ENCODE peak calls at places on chromosomes 5 and 9, in four cellular contexts. R is NCI-H1417, G is MCF 10A, C is activated B cell treated with CpG ODN at 0.5 μM for 24 hours. T is an unnamed sample.

GRCh38 chr9:134171316-134172197 is 7.2 kb upstream of the RNU6ATAC start:
- DNase-seq in G (peak; percentile 49), C (no peak), R (no peak), T (no peak)

GRCh38 chr5:139660916-139661814 is 13.0 kb downstream of the CXXC5 start:
- DNase-seq in R (peak; percentile 57), G (peak; percentile 97), C (peak; percentile 69), T (peak; percentile 94)

GRCh38 chr5:32710335-32710858 is 724 bp upstream of the NPR3 start:
- DNase-seq in C (no peak), G (no peak), R (peak; percentile 63), T (no peak)

GRCh38 chr5:82749453-82749852 is 327.7 kb downstream of the TMEM167A start:
- DNase-seq in G (no peak), R (peak; percentile 12), C (no peak), T (no peak)

GRCh38 chr5:107806705-107807104 is 136.0 kb upstream of the EFNA5 start:
- DNase-seq in C (no peak), G (peak; percentile 88), R (no peak), T (no peak)

GRCh38 chr5:7244977-7245376 is 151.0 kb upstream of the ADCY2 start:
- DNase-seq in G (no peak), C (no peak), R (peak; percentile 98), T (no peak)

GRCh38 chr5:168165221-168165965 is 126.1 kb upstream of the WWC1 start:
- DNase-seq in G (no peak), R (peak; percentile 80), C (no peak), T (no peak)

GRCh38 chr5:14597080-14597479 is 15.5 kb downstream of the OTULINL start:
- DNase-seq in C (no peak), G (no peak), R (no peak), T (no peak)

GRCh38 chr9:130675396-130675795 is 11.0 kb downstream of the PRDM12 start:
- DNase-seq in R (no peak), G (no peak), C (no peak), T (no peak)

GRCh38 chr9:109115931-109116541 is 3.7 kb downstream of the TMEM245 start:
- DNase-seq in R (no peak), G (no peak), C (no peak), T (no peak)

GRCh38 chr5:120464627-120465280 is 654 bp downstream of the PRR16 start:
- DNase-seq in C (peak; percentile 22), R (peak; percentile 38), G (peak; percentile 75), T (peak; percentile 47)

GRCh38 chr9:135512241-135512603 is 9.0 kb upstream of the LCN1 start:
- DNase-seq in G (no peak), C (no peak), R (no peak), T (no peak)

GRCh38 chr5:6349387-6349786 is 29.0 kb downstream of the MED10 start:
- DNase-seq in G (no peak), R (no peak), C (no peak), T (no peak)

GRCh38 chr5:155522540-155522939 is 509.0 kb downstream of the KIF4B start:
- DNase-seq in R (peak; percentile 7), G (no peak), C (no peak), T (no peak)

GRCh38 chr9:88681434-88681833 is 146.5 kb downstream of the NXNL2 start:
- DNase-seq in R (no peak), C (no peak), G (no peak), T (no peak)

GRCh38 chr9:93122721-93123221 is 11.3 kb downstream of the NINJ1 start:
- DNase-seq in R (peak; percentile 20), C (peak; percentile 10), G (no peak), T (peak; percentile 55)

GRCh38 chr5:159403906-159404641 is 73.8 kb upstream of the IL12B start:
- DNase-seq in G (peak; percentile 30), R (peak; percentile 57), C (no peak), T (no peak)

GRCh38 chr5:80195837-80196400 is 59.9 kb downstream of the SERINC5 start:
- DNase-seq in C (no peak), G (no peak), R (no peak), T (no peak)

GRCh38 chr5:83503662-83504061 is 32.1 kb downstream of the VCAN start:
- DNase-seq in C (no peak), R (peak; percentile 67), G (peak; percentile 21), T (no peak)

GRCh38 chr9:76717176-76717575 is 47.1 kb upstream of the PCA3 start:
- DNase-seq in G (no peak), R (peak; percentile 95), C (no peak), T (no peak)

GRCh38 chr5:155049569-155050383 is 36.2 kb downstream of the KIF4B start:
- DNase-seq in G (peak; percentile 43), R (no peak), C (no peak), T (no peak)

GRCh38 chr5:36694351-36694750 is 87.9 kb downstream of the SLC1A3 start:
- DNase-seq in C (no peak), R (no peak), G (no peak), T (no peak)

GRCh38 chr9:98796364-98797101 is at the start of gene ANKS6:
- DNase-seq in R (peak; percentile 75), C (peak; percentile 91), G (peak; percentile 64), T (peak; percentile 94)

GRCh38 chr5:19388391-19388790 is 599.6 kb downstream of the CDH18 start:
- DNase-seq in R (no peak), C (no peak), G (no peak), T (no peak)

GRCh38 chr5:540215-541147 is 16.2 kb upstream of the SLC9A3 start:
- DNase-seq in C (no peak), R (no peak), G (no peak), T (peak; percentile 22)

GRCh38 chr5:131630208-131630962 is 4.6 kb downstream of the RAPGEF6 start:
- DNase-seq in C (no peak), R (peak; percentile 48), G (no peak), T (no peak)

GRCh38 chr9:31519011-31519410 is 865.4 kb upstream of the ACO1 start:
- DNase-seq in R (peak; percentile 22), G (peak; percentile 4), C (peak; percentile 16), T (no peak)

GRCh38 chr9:124054671-124055212 is 43.2 kb downstream of the LHX2 start:
- DNase-seq in R (no peak), G (peak; percentile 41), C (no peak), T (no peak)

GRCh38 chr9:74953235-74953741 is 576 bp upstream of the C9orf40 start:
- DNase-seq in G (peak; percentile 8), R (no peak), C (no peak), T (no peak)

GRCh38 chr9:75979362-75979761 is 88.9 kb downstream of the PCSK5 start:
- DNase-seq in C (no peak), R (peak; percentile 24), G (peak; percentile 42), T (no peak)

GRCh38 chr9:99231708-99232107 is 9.6 kb downstream of the SEC61B start:
- DNase-seq in G (peak; percentile 23), C (peak; percentile 46), R (peak; percentile 40), T (no peak)

GRCh38 chr5:86152988-86153560 is 464.7 kb upstream of the COX7C start:
- DNase-seq in G (no peak), C (no peak), R (no peak), T (no peak)

GRCh38 chr5:16666140-16666860 is 49.5 kb upstream of the RETREG1 start:
- DNase-seq in C (no peak), G (no peak), R (no peak), T (no peak)

GRCh38 chr9:78040726-78041125 is 9.1 kb upstream of the GNAQ start:
- DNase-seq in G (no peak), C (no peak), R (no peak), T (no peak)

GRCh38 chr5:170711300-170711699 is 72.2 kb upstream of the GABRP start:
- DNase-seq in R (no peak), G (no peak), C (no peak), T (no peak)

GRCh38 chr5:160213537-160213936 is 15.8 kb upstream of the FABP6 start:
- DNase-seq in C (no peak), R (peak; percentile 57), G (peak; percentile 22), T (no peak)

T was measured in left lung.